ENCODE peak calls at places on chromosomes 6 and 20, in seven cellular contexts. Q is CD8-positive, alpha-beta T cell; C is fibroblast of lung; V is left ventricle myocardium inferior; T is heart left ventricle; U is breast epithelium; A is uterus. F is an unnamed sample.

GRCh38 chr6:134132494-134133141 is 80.2 kb upstream of the SLC2A12 start:
- DNase-seq in Q (no peak), C (no peak), V (no peak), T (no peak), U (no peak), A (no peak), F (no peak)

GRCh38 chr6:16576391-16577368 is 184.6 kb downstream of the ATXN1 start:
- DNase-seq in Q (no peak), C (no peak), V (no peak), T (no peak), U (no peak), A (no peak), F (no peak)

GRCh38 chr6:42449917-42450313 is 1.8 kb downstream of the TRERF1 start:
- DNase-seq in Q (no peak), C (peak), V (no peak), T (no peak), U (no peak), A (no peak), F (no peak)

GRCh38 chr20:20202793-20203192 is 150.5 kb downstream of the CFAP61 start:
- DNase-seq in Q (no peak), C (no peak), V (no peak), T (no peak), U (no peak), A (no peak), F (no peak)

GRCh38 chr20:37984018-37984785 is 49.1 kb downstream of the TTI1 start:
- DNase-seq in Q (no peak), C (no peak), V (peak), T (peak), U (no peak), A (no peak), F (no peak)

GRCh38 chr20:62927128-62927705 is 912 bp upstream of the DIDO1 start:
- DNase-seq in Q (no peak), C (no peak), V (no peak), T (no peak), U (no peak), A (no peak), F (no peak)

GRCh38 chr6:138596126-138596525 is 96.8 kb upstream of the NHSL1 start:
- DNase-seq in Q (no peak), C (peak), V (no peak), T (no peak), U (no peak), A (no peak), F (no peak)

GRCh38 chr20:1566701-1567100 is 9.2 kb upstream of the SIRPD start:
- DNase-seq in Q (no peak), C (no peak), V (no peak), T (no peak), U (no peak), A (no peak), F (no peak)

GRCh38 chr6:142008016-142008735 is 124.5 kb upstream of the GJE1 start:
- DNase-seq in Q (no peak), C (no peak), V (no peak), T (no peak), U (no peak), A (no peak), F (no peak)

GRCh38 chr20:48691523-48691922 is 136.3 kb downstream of the PREX1 start:
- DNase-seq in Q (no peak), C (peak), V (peak), T (peak), U (no peak), A (no peak), F (no peak)

GRCh38 chr6:13586936-13587542 is 12.6 kb downstream of the SIRT5 start:
- DNase-seq in Q (no peak), C (no peak), V (no peak), T (no peak), U (no peak), A (no peak), F (no peak)

GRCh38 chr20:37564388-37565133 is 36.9 kb upstream of the BLCAP start:
- DNase-seq in Q (peak), C (peak), V (peak), T (no peak), U (no peak), A (peak), F (no peak)

GRCh38 chr6:470901-471448 is 79.4 kb downstream of the IRF4 start:
- DNase-seq in Q (no peak), C (no peak), V (no peak), T (no peak), U (no peak), A (no peak), F (no peak)

GRCh38 chr6:162943369-162943768 is 215.6 kb downstream of the PACRG start:
- DNase-seq in Q (no peak), C (no peak), V (no peak), T (no peak), U (no peak), A (no peak), F (no peak)

GRCh38 chr20:1905693-1906092 is 10.5 kb downstream of the SIRPA start:
- DNase-seq in Q (no peak), C (no peak), V (no peak), T (no peak), U (no peak), A (no peak), F (no peak)

GRCh38 chr6:31083742-31084354 is 28.5 kb downstream of the C6orf15 start:
- DNase-seq in Q (no peak), C (peak), V (no peak), T (peak), U (no peak), A (no peak), F (peak)

GRCh38 chr6:170497845-170498281 is 55.2 kb downstream of the PSMB1 start:
- DNase-seq in Q (no peak), C (no peak), V (no peak), T (no peak), U (no peak), A (no peak), F (no peak)

GRCh38 chr6:119112856-119113530 is 34.5 kb upstream of the FAM184A start:
- DNase-seq in Q (no peak), C (no peak), V (no peak), T (no peak), U (no peak), A (no peak), F (no peak)

GRCh38 chr6:875012-875411 is 182.1 kb upstream of the EXOC2 start:
- DNase-seq in Q (no peak), C (no peak), V (no peak), T (no peak), U (no peak), A (no peak), F (no peak)

GRCh38 chr6:159416891-159417540 is 247.8 kb downstream of the FNDC1 start:
- DNase-seq in Q (no peak), C (no peak), V (no peak), T (no peak), U (no peak), A (no peak), F (no peak)

GRCh38 chr6:149056777-149057463 is 260.6 kb upstream of the TAB2 start:
- DNase-seq in Q (no peak), C (no peak), V (no peak), T (no peak), U (no peak), A (no peak), F (no peak)

GRCh38 chr6:139597781-139598368 is 223.4 kb upstream of the CITED2 start:
- DNase-seq in Q (no peak), C (peak), V (peak), T (peak), U (no peak), A (peak), F (no peak)

GRCh38 chr20:22106308-22106938 is 401.0 kb downstream of the PAX1 start:
- DNase-seq in Q (no peak), C (no peak), V (no peak), T (no peak), U (no peak), A (no peak), F (no peak)

GRCh38 chr6:31767096-31767645 is 4.7 kb downstream of the SAPCD1 start:
- DNase-seq in Q (no peak), C (no peak), V (no peak), T (no peak), U (no peak), A (no peak), F (no peak)

GRCh38 chr6:3628143-3628840 is 123.2 kb downstream of the PXDC1 start:
- DNase-seq in Q (no peak), C (no peak), V (no peak), T (no peak), U (peak), A (no peak), F (no peak)

GRCh38 chr6:134288538-134289203 is 29.2 kb downstream of the SGK1 start:
- DNase-seq in Q (no peak), C (peak), V (no peak), T (no peak), U (no peak), A (no peak), F (no peak)

GRCh38 chr20:57399587-57400261 is 8.5 kb downstream of the RBM38 start:
- DNase-seq in Q (no peak), C (no peak), V (no peak), T (peak), U (no peak), A (no peak), F (no peak)

GRCh38 chr20:64146301-64146935 is 17.8 kb upstream of the MYT1 start:
- DNase-seq in Q (no peak), C (no peak), V (no peak), T (peak), U (no peak), A (no peak), F (no peak)

GRCh38 chr20:64144144-64144912 is 19.9 kb upstream of the MYT1 start:
- DNase-seq in Q (no peak), C (no peak), V (no peak), T (no peak), U (no peak), A (no peak), F (no peak)

GRCh38 chr20:64146936-64147451 is 17.3 kb upstream of the MYT1 start:
- DNase-seq in Q (no peak), C (no peak), V (no peak), T (peak), U (no peak), A (no peak), F (no peak)

GRCh38 chr20:64143018-64143801 is 21.0 kb upstream of the MYT1 start:
- DNase-seq in Q (no peak), C (no peak), V (no peak), T (peak), U (peak), A (no peak), F (no peak)

DNA sequence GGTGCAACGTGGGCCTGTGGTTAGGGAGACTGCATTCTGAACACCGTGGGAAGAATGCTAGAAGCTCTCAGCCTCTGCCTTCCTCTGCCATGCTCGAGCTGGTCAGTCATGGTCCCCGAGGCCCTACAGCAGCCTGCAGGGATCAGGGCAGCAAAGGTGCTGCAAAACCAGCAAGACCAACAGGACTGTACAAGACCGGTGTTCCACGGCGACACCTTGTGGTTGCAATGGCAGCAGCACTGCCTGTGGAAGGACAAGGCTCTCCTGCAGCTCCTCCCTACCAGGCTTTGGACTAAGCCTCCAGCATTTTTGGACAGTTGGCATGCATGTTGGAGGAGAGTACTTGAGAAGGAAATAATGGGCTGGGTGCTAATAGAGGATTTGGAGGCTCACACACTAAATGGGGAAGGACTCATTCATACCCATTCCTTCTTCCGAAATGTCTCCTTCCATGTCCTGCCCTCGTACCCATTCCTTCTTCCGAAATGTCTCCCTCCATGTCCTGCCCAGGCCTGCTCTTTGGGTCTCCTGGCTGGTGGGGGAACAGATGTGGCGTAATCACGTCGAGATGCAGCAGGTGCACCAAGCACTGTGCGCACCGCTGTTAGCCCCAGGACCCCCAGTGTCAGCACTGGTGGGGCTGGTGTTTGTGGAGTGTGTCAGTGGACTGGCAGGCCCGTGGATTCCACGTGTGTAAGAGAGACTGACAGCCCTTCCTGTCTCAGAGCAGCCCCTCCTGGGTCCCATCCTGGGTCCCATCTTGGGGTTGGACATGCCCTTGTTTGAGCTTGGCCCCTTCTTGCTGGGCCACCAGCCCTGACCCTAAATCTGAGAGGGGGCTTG is 18.6 kb upstream of the MYT1 start:
- DNase-seq in Q (no peak), C (no peak), V (no peak), T (peak), U (peak), A (no peak), F (no peak)
- TF ChIP-seq CTCF in Q (no peak), C (no peak), V (no peak), T (no peak), U (no peak), A (no peak), F (peak)

DNA sequence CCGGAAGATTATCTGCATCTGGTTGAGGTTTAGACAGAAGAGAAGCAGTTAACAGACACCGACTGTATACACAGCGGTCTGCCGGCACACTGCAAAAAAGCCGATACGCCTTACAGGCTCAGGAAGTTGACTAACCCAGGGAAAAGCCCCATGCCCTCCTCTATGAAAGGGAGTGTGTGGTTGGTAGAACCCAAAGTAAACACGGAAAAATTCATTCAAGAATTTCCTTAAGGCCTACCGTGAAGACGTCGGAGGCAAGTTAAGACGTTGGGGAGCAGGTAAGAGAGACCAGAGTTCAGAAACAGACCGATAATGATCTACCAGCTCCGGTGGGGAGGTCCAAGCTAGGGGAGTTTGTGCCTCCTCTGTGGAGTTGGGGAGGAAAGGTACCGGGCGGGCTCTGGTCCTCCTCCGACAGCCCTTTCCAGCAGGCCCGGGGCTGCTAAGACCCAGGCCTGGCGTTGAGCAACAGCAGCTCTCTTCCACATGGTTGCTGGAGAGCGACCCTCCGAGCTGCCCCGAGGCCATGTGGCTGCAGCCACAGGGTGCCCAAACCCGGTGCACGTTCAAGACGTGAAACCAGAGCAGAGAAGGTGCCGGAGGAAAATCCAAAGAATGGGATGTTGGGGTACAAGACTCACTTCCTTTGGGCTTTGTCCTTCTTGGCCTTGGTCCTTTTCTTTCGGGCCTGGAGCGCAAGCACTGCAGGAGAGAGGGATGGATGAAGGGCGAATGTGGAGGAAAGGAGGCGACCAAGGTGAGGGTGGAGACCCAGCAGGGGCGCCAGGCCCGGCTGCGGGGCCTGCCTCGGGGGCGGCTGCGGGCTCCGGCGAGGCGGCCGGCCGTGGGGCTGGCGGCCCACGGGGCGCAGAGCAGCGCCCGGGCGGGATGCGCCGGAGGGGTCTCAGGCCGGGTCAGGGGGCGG is 809 bp downstream of the SRPK1 start:
- DNase-seq in Q (peak), C (peak), V (no peak), T (no peak), U (no peak), A (no peak), F (no peak)
- H3K4me3 ChIP-seq in Q (peak), C (peak), V (peak), T (peak), U (peak), A (peak), F (peak)

GRCh38 chr6:106556368-106556960 is 72.8 kb downstream of the RTN4IP1 start:
- DNase-seq in Q (no peak), C (peak), V (no peak), T (no peak), U (no peak), A (no peak), F (no peak)
- TF ChIP-seq CTCF in Q (peak), C (peak), V (peak), T (peak), U (no peak), A (peak), F (peak)

DNA sequence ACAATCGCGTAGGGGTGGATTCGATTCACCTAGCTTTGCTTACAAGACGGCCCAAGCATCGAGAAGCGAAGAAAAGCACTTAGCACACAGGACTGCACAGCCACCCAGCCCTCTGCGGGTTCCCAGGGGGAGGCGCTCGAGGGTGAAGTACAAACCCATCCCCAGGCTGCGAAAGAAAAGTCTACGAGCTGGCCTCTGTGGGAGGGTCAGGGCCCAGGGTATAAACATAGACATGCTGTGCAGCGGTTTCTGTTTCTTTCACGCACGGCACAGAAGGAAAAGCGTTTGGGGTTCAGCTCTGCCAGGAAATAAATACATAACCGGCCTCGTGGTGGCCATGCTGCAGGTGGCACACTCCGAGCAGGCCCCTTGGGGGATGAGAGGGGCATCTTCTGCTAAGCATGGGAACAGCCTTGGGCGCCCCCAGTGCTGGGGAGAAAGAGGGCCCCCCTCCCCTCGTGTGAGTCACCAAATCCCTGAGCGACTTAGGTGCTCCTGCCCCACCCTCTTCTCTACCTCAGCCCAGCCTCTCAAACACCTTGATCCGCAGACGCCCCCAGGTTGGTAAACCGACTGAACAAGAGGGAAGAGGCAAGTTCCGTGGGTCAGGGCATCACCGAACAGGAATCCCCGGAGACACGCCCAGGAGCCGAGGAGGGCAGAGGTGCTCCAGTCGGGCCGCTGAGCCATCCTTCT is 91.6 kb upstream of the RIPOR2 start:
- DNase-seq in Q (peak), C (no peak), V (no peak), T (no peak), U (no peak), A (no peak), F (peak)
- H3K4me3 ChIP-seq in Q (peak), C (no peak), V (no peak), T (no peak), U (no peak), A (no peak), F (peak)

GRCh38 chr20:2914160-2914559 is 40.9 kb downstream of the PTPRA start:
- DNase-seq in Q (no peak), C (peak), V (no peak), T (no peak), U (no peak), A (no peak), F (no peak)
- TF ChIP-seq CTCF in Q (no peak), C (no peak), V (no peak), T (no peak), U (no peak), A (no peak), F (peak)

GRCh38 chr6:84652356-84653026 is 111.9 kb downstream of the TBX18 start:
- DNase-seq in Q (no peak), C (peak), V (no peak), T (no peak), U (no peak), A (no peak), F (no peak)
- H3K4me3 ChIP-seq in Q (no peak), C (no peak), V (no peak), T (no peak), U (no peak), A (no peak), F (no peak)

GRCh38 chr6:124795879-124796838 is 166.1 kb upstream of the RNF217 start:
- DNase-seq in Q (no peak), C (peak), V (peak), T (peak), U (no peak), A (no peak), F (no peak)
- TF ChIP-seq CTCF in Q (no peak), C (peak), V (peak), T (peak), U (no peak), A (no peak), F (peak)

DNA sequence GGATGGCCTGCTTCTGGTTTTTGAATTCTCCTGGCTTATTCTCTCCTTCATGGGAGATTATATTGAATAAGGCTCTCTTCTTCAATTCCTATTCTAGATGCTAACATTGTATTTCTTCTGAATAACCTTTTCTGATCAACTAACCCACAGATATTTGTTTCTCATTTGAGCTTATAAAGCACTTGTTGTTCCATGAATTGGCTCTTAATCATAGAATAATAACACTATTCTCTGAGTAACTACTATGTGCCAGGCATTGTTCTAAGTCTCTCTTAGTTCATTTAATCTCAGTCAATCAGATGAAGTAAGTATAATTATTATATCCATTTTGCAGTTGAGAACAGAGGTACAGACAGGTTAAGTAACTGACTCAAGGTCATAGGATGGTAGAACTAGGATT is 136.3 kb upstream of the MLIP start:
- DNase-seq in Q (no peak), C (no peak), V (no peak), T (no peak), U (no peak), A (no peak), F (no peak)
- H3K4me3 ChIP-seq in Q (no peak), C (no peak), V (no peak), T (no peak), U (no peak), A (no peak), F (no peak)

GRCh38 chr6:33958208-33958862 is 154.5 kb upstream of the MLN start:
- DNase-seq in Q (no peak), C (no peak), V (no peak), T (no peak), U (no peak), A (no peak), F (no peak)
- TF ChIP-seq CTCF in Q (no peak), C (peak), V (no peak), T (no peak), U (no peak), A (no peak), F (peak)

GRCh38 chr6:28544211-28544610 is 18.5 kb downstream of the GPX5 start:
- DNase-seq in Q (no peak), C (peak), V (no peak), T (no peak), U (no peak), A (no peak), F (no peak)
- H3K4me3 ChIP-seq in Q (peak), C (peak), V (peak), T (no peak), U (peak), A (no peak), F (peak)